ENCODE peak calls at places on chromosome 19, in six cellular contexts. W is epithelial cell of esophagus; Z is naive thymus-derived CD4-positive, alpha-beta T cell; F is HCT116; J is stimulated activated CD4-positive, alpha-beta T cell treated with anti-CD3 and anti-CD28 coated beads, Interleukin-12 subunit alpha, Interleukin-12 subunit beta, amount 100 ng/mL, for 24 hours; C is HT-29. L is an unnamed sample.

GRCh38 chr19:11142528-11143171 is 12.9 kb downstream of the SPC24 start:
- DNase-seq in Z (no peak), W (peak; percentile 83), J (no peak), F (peak; percentile 79), C (peak; percentile 90), L (no peak)

GRCh38 chr19:10403137-10404021 is at the start of gene CDC37:
- DNase-seq in J (peak; percentile 95), C (peak; percentile 93), F (peak; percentile 93), Z (peak; percentile 97), W (peak; percentile 97), L (peak; percentile 98)

GRCh38 chr19:29104605-29105241 is 108.2 kb downstream of the UQCRFS1 start:
- DNase-seq in W (no peak), J (no peak), C (no peak), Z (no peak), F (no peak), L (no peak)

GRCh38 chr19:27779953-27780352 is 1433.0 kb downstream of the UQCRFS1 start:
- DNase-seq in F (no peak), W (no peak), Z (no peak), C (no peak), J (no peak), L (no peak)

GRCh38 chr19:3154957-3155736 is 19.3 kb downstream of the GNA15 start:
- DNase-seq in Z (peak; percentile 69), C (no peak), W (peak; percentile 100), F (peak; percentile 16), J (peak; percentile 55), L (peak; percentile 33)

GRCh38 chr19:32333227-32333626 is 12.2 kb upstream of the ZNF507 start:
- DNase-seq in C (no peak), F (no peak), J (no peak), W (no peak), Z (no peak), L (no peak)

GRCh38 chr19:7063764-7064418 is 5.4 kb upstream of the MBD3L3 start:
- DNase-seq in J (no peak), W (no peak), F (no peak), C (no peak), Z (no peak), L (no peak)

GRCh38 chr19:41937525-41937924 is 9.3 kb upstream of the ERFL start:
- DNase-seq in Z (no peak), W (no peak), J (no peak), F (no peak), C (peak; percentile 13), L (no peak)

GRCh38 chr19:1379961-1380489 is 3.7 kb upstream of the NDUFS7 start:
- DNase-seq in C (no peak), F (no peak), W (no peak), J (no peak), Z (no peak), L (no peak)

GRCh38 chr19:39307822-39308530 is 11.8 kb downstream of the IFNL1 start:
- DNase-seq in J (no peak), Z (no peak), F (no peak), C (no peak), W (no peak), L (no peak)

GRCh38 chr19:5293607-5294089 is 47.0 kb downstream of the PTPRS start:
- DNase-seq in Z (no peak), W (no peak), C (no peak), J (no peak), F (no peak), L (no peak)

GRCh38 chr19:42596391-42597071 is 1.8 kb upstream of the CEACAM8 start:
- DNase-seq in J (peak; percentile 13), C (peak; percentile 82), W (peak; percentile 15), F (no peak), Z (peak; percentile 13), L (peak; percentile 39)

GRCh38 chr19:19697589-19697988 is 28.9 kb downstream of the ZNF101 start:
- DNase-seq in Z (no peak), F (no peak), J (no peak), W (no peak), C (no peak), L (no peak)

GRCh38 chr19:15467734-15468214 is 3.4 kb upstream of the RASAL3 start:
- DNase-seq in F (no peak), C (no peak), W (no peak), Z (no peak), J (no peak), L (no peak)

GRCh38 chr19:7397687-7398086 is 49.0 kb downstream of the ARHGEF18 start:
- DNase-seq in Z (no peak), C (no peak), W (peak; percentile 85), F (no peak), J (no peak), L (no peak)

GRCh38 chr19:41226053-41226873 is 7.2 kb downstream of the AXL start:
- DNase-seq in C (peak; percentile 76), Z (peak; percentile 56), W (peak; percentile 78), F (peak; percentile 72), J (no peak), L (peak; percentile 27)

GRCh38 chr19:13060964-13061927 is 41.4 kb downstream of the LYL1 start:
- DNase-seq in J (peak; percentile 48), C (peak; percentile 86), W (peak; percentile 74), Z (peak; percentile 68), F (peak; percentile 59), L (peak; percentile 72)

GRCh38 chr19:47754206-47755064 is 9.1 kb downstream of the NOP53 start:
- DNase-seq in F (no peak), J (no peak), C (no peak), Z (no peak), W (no peak), L (no peak)

GRCh38 chr19:6020972-6021805 is 43.2 kb upstream of the RANBP3 start:
- DNase-seq in F (no peak), C (peak; percentile 2), W (peak; percentile 14), J (no peak), Z (no peak), L (no peak)

GRCh38 chr19:53897459-53897858 is 11.6 kb upstream of the CACNG7 start:
- DNase-seq in W (no peak), Z (no peak), J (no peak), F (no peak), C (no peak), L (no peak)

GRCh38 chr19:39539165-39539518 is 819 bp downstream of the EID2 start:
- DNase-seq in J (no peak), W (no peak), F (no peak), C (peak; percentile 66), Z (no peak), L (no peak)

GRCh38 chr19:35641515-35642151 is at the start of gene ETV2:
- DNase-seq in J (no peak), C (no peak), W (no peak), Z (no peak), F (no peak), L (peak; percentile 55)

GRCh38 chr19:18434411-18435184 is 3.3 kb downstream of the ISYNA1 start:
- DNase-seq in W (no peak), F (no peak), Z (no peak), J (no peak), C (no peak), L (no peak)

GRCh38 chr19:34254552-34255432 is at the start of gene GARRE1:
- DNase-seq in Z (peak; percentile 30), C (peak; percentile 45), W (peak; percentile 23), J (peak; percentile 11), F (no peak), L (peak; percentile 58)

GRCh38 chr19:15265214-15265613 is 33.0 kb upstream of the EPHX3 start:
- DNase-seq in W (no peak), C (no peak), F (no peak), Z (no peak), J (no peak), L (no peak)

GRCh38 chr19:37845932-37846331 is 60.5 kb downstream of the WDR87 start:
- DNase-seq in W (no peak), F (no peak), C (no peak), Z (no peak), J (no peak), L (no peak)

GRCh38 chr19:44776402-44777096 is 1.1 kb upstream of the CBLC start:
- DNase-seq in F (peak; percentile 73), Z (no peak), C (peak; percentile 99), W (peak; percentile 100), J (no peak), L (no peak)

L was measured in stimulated activated naive CD8-positive, alpha-beta T cell treated with anti-CD3 and anti-CD28 coated beads, Interleukin-15, amount 100 ng/mL, for 72 hours.